ENCODE peak calls at places on chromosomes 16 and 17, in ten cellular contexts. K, Y, M, D, E, Z, A, W, N and S are unnamed samples.

GRCh38 chr16:54199486-54200160 is 87.0 kb downstream of the IRX3 start:
- DNase-seq in K (no peak), Y (no peak), M (no peak), D (no peak), E (no peak), Z (no peak), A (no peak), W (no peak), N (no peak), S (no peak)

GRCh38 chr17:1182831-1183578 is 3.2 kb upstream of the ABR start:
- DNase-seq in K (no peak), Y (no peak), M (no peak), D (no peak), E (no peak), Z (no peak), A (no peak), W (no peak), N (no peak), S (no peak)

GRCh38 chr17:13735861-13736260 is 134.1 kb upstream of the HS3ST3A1 start:
- DNase-seq in K (no peak), Y (no peak), M (no peak), D (no peak), E (no peak), Z (no peak), A (no peak), W (no peak), N (no peak), S (no peak)

GRCh38 chr16:88633684-88634140 is 4.7 kb upstream of the IL17C start:
- DNase-seq in K (peak; percentile 73), Y (peak; percentile 13), M (no peak), D (peak; percentile 22), E (peak; percentile 61), Z (peak; percentile 60), A (no peak), W (no peak), N (no peak), S (no peak)

GRCh38 chr17:50053654-50053960 is 2.3 kb upstream of the ITGA3 start:
- DNase-seq in K (no peak), Y (peak; percentile 57), M (no peak), D (no peak), E (no peak), Z (no peak), A (no peak), W (no peak), N (no peak), S (peak; percentile 49)

GRCh38 chr17:78406396-78406795 is 27.9 kb downstream of the PGS1 start:
- DNase-seq in K (no peak), Y (no peak), M (no peak), D (no peak), E (no peak), Z (no peak), A (no peak), W (no peak), N (no peak), S (no peak)

GRCh38 chr16:88595101-88595500 is 24.9 kb downstream of the ZC3H18 start:
- DNase-seq in K (no peak), Y (no peak), M (no peak), D (no peak), E (no peak), Z (no peak), A (no peak), W (no peak), N (no peak), S (no peak)

GRCh38 chr17:560379-560935 is 154.2 kb downstream of the VPS53 start:
- DNase-seq in K (no peak), Y (peak; percentile 63), M (no peak), D (no peak), E (no peak), Z (no peak), A (no peak), W (no peak), N (no peak), S (no peak)

GRCh38 chr17:8944748-8945147 is 20.8 kb downstream of the PIK3R5 start:
- DNase-seq in K (no peak), Y (no peak), M (no peak), D (no peak), E (no peak), Z (no peak), A (no peak), W (no peak), N (no peak), S (no peak)

GRCh38 chr17:12958786-12959185 is 59.0 kb downstream of the ELAC2 start:
- DNase-seq in K (no peak), Y (peak; percentile 60), M (no peak), D (no peak), E (no peak), Z (no peak), A (no peak), W (no peak), N (no peak), S (no peak)

GRCh38 chr16:79192904-79193303 is 407.6 kb downstream of the MAF start:
- DNase-seq in K (no peak), Y (no peak), M (no peak), D (no peak), E (no peak), Z (no peak), A (no peak), W (no peak), N (no peak), S (no peak)

GRCh38 chr16:65845466-65846209 is 520.9 kb upstream of the CDH5 start:
- DNase-seq in K (no peak), Y (peak; percentile 1), M (no peak), D (no peak), E (no peak), Z (no peak), A (no peak), W (no peak), N (no peak), S (peak; percentile 60)

GRCh38 chr16:17019366-17019765 is 451.4 kb downstream of the XYLT1 start:
- DNase-seq in K (no peak), Y (no peak), M (no peak), D (no peak), E (no peak), Z (no peak), A (no peak), W (no peak), N (no peak), S (no peak)
- H3K4me3 ChIP-seq in K (no peak overlapping the region), Y (no peak overlapping the region), M (no peak overlapping the region), D (no peak overlapping the region), E (no peak overlapping the region), Z (no peak overlapping the region), A (no peak overlapping the region), W (no peak overlapping the region), N (no peak overlapping the region), S (no peak overlapping the region)

GRCh38 chr16:18803569-18804462 is 2.5 kb upstream of the ARL6IP1 start:
- DNase-seq in K (no peak), Y (peak; percentile 42), M (no peak), D (no peak), E (no peak), Z (no peak), A (no peak), W (no peak), N (no peak), S (no peak)

GRCh38 chr16:18800674-18801196 is 614 bp downstream of the ARL6IP1 start:
- DNase-seq in K (no peak), Y (no peak), M (no peak), D (no peak), E (no peak), Z (peak; percentile 17), A (no peak), W (no peak), N (no peak), S (peak; percentile 47)

GRCh38 chr16:18802755-18803218 is 1.4 kb upstream of the ARL6IP1 start:
- DNase-seq in K (no peak), Y (no peak), M (no peak), D (no peak), E (no peak), Z (no peak), A (no peak), W (no peak), N (no peak), S (no peak)

GRCh38 chr16:18799500-18799899 is 1.8 kb downstream of the ARL6IP1 start:
- DNase-seq in K (no peak), Y (no peak), M (no peak), D (no peak), E (no peak), Z (no peak), A (no peak), W (no peak), N (no peak), S (no peak)

DNA sequence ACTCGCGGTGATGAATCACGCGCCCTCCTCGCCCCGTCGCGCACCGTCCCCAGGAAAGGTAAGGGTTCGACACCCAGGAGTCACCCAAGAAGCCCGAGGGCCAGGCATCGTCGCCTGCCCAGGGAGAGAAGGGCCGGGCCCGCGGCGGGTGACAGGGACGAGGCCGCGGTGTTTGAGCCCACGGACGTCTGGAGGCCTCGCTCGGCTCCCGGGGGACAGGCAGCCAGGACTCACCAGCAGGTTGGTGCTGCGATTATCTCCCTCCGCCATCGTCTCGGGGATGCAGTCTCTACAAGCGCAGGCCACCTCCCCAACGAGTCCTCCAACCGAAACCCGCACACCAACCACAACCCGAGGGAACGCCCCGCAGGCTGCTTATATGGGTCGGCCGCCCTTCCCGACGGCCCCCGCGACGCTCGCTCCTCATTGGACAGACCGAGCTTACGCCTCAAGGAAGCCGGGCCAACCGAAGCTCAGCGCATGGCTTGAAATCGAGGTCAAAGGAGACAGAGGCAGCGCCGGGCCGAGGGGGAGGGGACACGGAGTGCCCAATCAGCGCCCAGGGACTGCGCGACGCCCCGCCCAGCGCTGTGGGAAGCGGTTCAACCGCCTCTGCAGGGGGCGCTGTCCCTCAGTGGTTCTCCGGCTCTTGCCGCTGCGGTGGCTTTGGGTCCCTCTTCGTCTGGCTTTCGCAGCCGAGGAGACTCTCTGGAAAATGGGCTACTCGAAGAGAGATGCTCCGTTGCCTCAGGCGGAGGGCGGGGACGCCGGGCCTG is at the start of gene ARL6IP1:
- DNase-seq in K (peak; percentile 95), Y (peak; percentile 99), M (peak; percentile 100), D (peak; percentile 99), E (peak; percentile 99), Z (peak; percentile 99), A (peak; percentile 99), W (peak; percentile 96), N (peak; percentile 96), S (peak; percentile 99)
- H3K4me1 ChIP-seq in K (peaks cover 11% of the 10 kb centered on the region), Y (peaks cover 2% of the 10 kb centered on the region), M (no peaks in the 10 kb centered on the region), D (peaks cover 49% of the 10 kb centered on the region), E (peaks cover 27% of the 10 kb centered on the region), Z (peaks cover 25% of the 10 kb centered on the region), A (no peaks in the 10 kb centered on the region), W (peaks cover 53% of the 10 kb centered on the region), N (no peaks in the 10 kb centered on the region), S (peaks cover 51% of the 10 kb centered on the region)

GRCh38 chr17:74795327-74796020 is 19.3 kb upstream of the NAT9 start:
- DNase-seq in K (no peak), Y (no peak), M (no peak), D (no peak), E (no peak), Z (no peak), A (no peak), W (no peak), N (no peak), S (no peak)
- H3K36me3 ChIP-seq in K (peaks cover 3% of the 10 kb centered on the region), Y (peaks cover 35% of the 10 kb centered on the region), M (no peaks in the 10 kb centered on the region), D (peaks cover 81% of the 10 kb centered on the region), E (peaks cover 48% of the 10 kb centered on the region), Z (no peaks in the 10 kb centered on the region), A (no peaks in the 10 kb centered on the region), W (peaks cover 45% of the 10 kb centered on the region), N (peaks cover 27% of the 10 kb centered on the region), S (peaks cover 78% of the 10 kb centered on the region)

DNA sequence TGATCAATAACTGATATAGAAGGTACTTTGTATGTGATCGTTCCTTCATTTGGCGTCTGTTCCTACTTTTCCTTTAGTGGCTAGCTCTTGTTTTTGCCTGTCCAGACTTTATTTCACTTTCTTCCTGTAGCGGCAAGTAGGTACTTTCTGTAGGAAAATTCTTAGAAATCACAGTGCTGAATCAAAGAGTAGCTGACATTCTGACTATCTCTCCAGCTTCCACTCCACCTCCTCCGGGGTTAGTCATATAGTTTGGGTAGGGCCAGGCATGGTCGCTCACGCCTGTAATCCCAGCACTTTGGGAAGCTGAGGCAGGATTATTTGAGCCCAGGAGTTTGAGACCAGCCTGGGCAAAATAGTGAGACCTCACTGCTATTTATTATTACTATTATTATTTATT is 29.9 kb upstream of the PAFAH1B1 start:
- DNase-seq in K (no peak), Y (no peak), M (no peak), D (no peak), E (no peak), Z (no peak), A (no peak), W (no peak), N (no peak), S (no peak)
- H3K4me3 ChIP-seq in K (no peak overlapping the region), Y (no peak overlapping the region), M (no peak overlapping the region), D (no peak overlapping the region), E (no peak overlapping the region), Z (no peak overlapping the region), A (no peak overlapping the region), W (no peak overlapping the region), N (no peak overlapping the region), S (no peak overlapping the region)